ENCODE peak calls at places on chromosomes 13 and 19, in four cellular contexts. One of them, this sample, is unnamed.

GRCh38 chr19:4896372-4896771 is 6.3 kb downstream of the ARRDC5 start:
- DNase-seq in psoas muscle: peak
- DNase-seq in ovary: no peak
- DNase-seq in Calu3: peak
- DNase-seq in this sample: no peak

GRCh38 chr13:50124536-50125305 is 109.5 kb downstream of the KCNRG start:
- DNase-seq in psoas muscle: peak
- DNase-seq in ovary: peak
- DNase-seq in Calu3: peak
- DNase-seq in this sample: peak

GRCh38 chr19:18762125-18763023 is 28.7 kb downstream of the COMP start:
- DNase-seq in psoas muscle: peak
- DNase-seq in ovary: peak
- DNase-seq in Calu3: peak
- DNase-seq in this sample: peak

GRCh38 chr13:33624740-33625139 is 193.2 kb upstream of the RFC3 start:
- DNase-seq in psoas muscle: no peak
- DNase-seq in ovary: no peak
- DNase-seq in Calu3: no peak
- DNase-seq in this sample: no peak

GRCh38 chr13:112255550-112256120 is 120.5 kb upstream of the SPACA7 start:
- DNase-seq in psoas muscle: no peak
- DNase-seq in ovary: no peak
- DNase-seq in Calu3: no peak
- DNase-seq in this sample: no peak

GRCh38 chr13:99385940-99386339 is 78.7 kb upstream of the GPR183 start:
- DNase-seq in psoas muscle: no peak
- DNase-seq in ovary: no peak
- DNase-seq in Calu3: no peak
- DNase-seq in this sample: no peak

GRCh38 chr19:50300814-50301606 is 28.2 kb downstream of the KCNC3 start:
- DNase-seq in psoas muscle: no peak
- DNase-seq in ovary: no peak
- DNase-seq in Calu3: peak
- DNase-seq in this sample: no peak

GRCh38 chr19:21022996-21023395 is 2.5 kb downstream of the ZNF430 start:
- DNase-seq in psoas muscle: no peak
- DNase-seq in ovary: no peak
- DNase-seq in Calu3: no peak
- DNase-seq in this sample: no peak

GRCh38 chr19:42255766-42256750 is 1.1 kb upstream of the ERF start:
- DNase-seq in psoas muscle: no peak
- DNase-seq in ovary: peak
- DNase-seq in Calu3: peak
- DNase-seq in this sample: peak

GRCh38 chr13:40445557-40445990 is 220.9 kb downstream of the FOXO1 start:
- DNase-seq in psoas muscle: peak
- DNase-seq in ovary: no peak
- DNase-seq in Calu3: no peak
- DNase-seq in this sample: no peak

GRCh38 chr19:49567722-49568454 is 12.5 kb downstream of the NOSIP start:
- DNase-seq in psoas muscle: no peak
- DNase-seq in ovary: no peak
- DNase-seq in Calu3: no peak
- DNase-seq in this sample: no peak

GRCh38 chr13:35694549-35695233 is 218.2 kb upstream of the MAB21L1 start:
- DNase-seq in psoas muscle: no peak
- DNase-seq in ovary: no peak
- DNase-seq in Calu3: no peak
- DNase-seq in this sample: no peak

GRCh38 chr13:42039946-42040729 is 8.3 kb upstream of the DGKH start:
- DNase-seq in psoas muscle: peak
- DNase-seq in ovary: peak
- DNase-seq in Calu3: peak
- DNase-seq in this sample: peak

GRCh38 chr19:49910179-49910578 is 13.5 kb upstream of the IL4I1 start:
- DNase-seq in psoas muscle: no peak
- DNase-seq in ovary: no peak
- DNase-seq in Calu3: no peak
- DNase-seq in this sample: no peak

GRCh38 chr13:30253830-30254229 is 53.5 kb downstream of the KATNAL1 start:
- DNase-seq in psoas muscle: no peak
- DNase-seq in ovary: no peak
- DNase-seq in Calu3: no peak
- DNase-seq in this sample: no peak

GRCh38 chr19:35162471-35163326 is 8.2 kb downstream of the FXYD5 start:
- DNase-seq in psoas muscle: no peak
- DNase-seq in ovary: no peak
- DNase-seq in Calu3: peak
- DNase-seq in this sample: no peak

DNA sequence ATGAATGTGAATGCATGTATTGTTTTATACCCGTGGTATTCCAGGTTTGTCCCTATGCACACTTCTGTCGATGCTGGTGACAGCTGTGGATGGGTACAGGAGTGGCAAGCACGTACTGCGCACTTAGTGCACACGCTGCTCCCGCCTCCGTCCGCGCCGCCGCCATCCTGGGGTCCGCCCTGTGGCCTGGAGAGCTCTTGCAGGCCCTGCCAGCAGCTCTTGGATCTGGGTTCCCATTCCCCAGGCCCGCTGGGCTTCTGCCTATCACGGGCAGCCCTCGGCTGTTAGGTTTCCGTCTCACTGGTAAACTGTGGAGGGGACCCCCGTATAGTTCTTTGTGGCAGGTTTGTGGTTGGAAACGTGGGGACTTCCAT is 4.0 kb downstream of the GNA11 start:
- DNase-seq in psoas muscle: peak
- DNase-seq in ovary: no peak
- DNase-seq in Calu3: no peak
- DNase-seq in this sample: no peak
- TF ChIP-seq CTCF in psoas muscle: peak
- TF ChIP-seq CTCF in ovary: no peak
- TF ChIP-seq CTCF in Calu3: no peak
- TF ChIP-seq CTCF in this sample: no peak

GRCh38 chr13:26873174-26873698 is 112.7 kb upstream of the GPR12 start:
- DNase-seq in psoas muscle: no peak
- DNase-seq in ovary: no peak
- DNase-seq in Calu3: no peak
- DNase-seq in this sample: no peak

GRCh38 chr13:26867451-26868067 is 107.0 kb upstream of the GPR12 start:
- DNase-seq in psoas muscle: no peak
- DNase-seq in ovary: no peak
- DNase-seq in Calu3: peak
- DNase-seq in this sample: no peak

GRCh38 chr13:26878465-26878864 is 117.9 kb upstream of the GPR12 start:
- DNase-seq in psoas muscle: no peak
- DNase-seq in ovary: no peak
- DNase-seq in Calu3: no peak
- DNase-seq in this sample: no peak

DNA sequence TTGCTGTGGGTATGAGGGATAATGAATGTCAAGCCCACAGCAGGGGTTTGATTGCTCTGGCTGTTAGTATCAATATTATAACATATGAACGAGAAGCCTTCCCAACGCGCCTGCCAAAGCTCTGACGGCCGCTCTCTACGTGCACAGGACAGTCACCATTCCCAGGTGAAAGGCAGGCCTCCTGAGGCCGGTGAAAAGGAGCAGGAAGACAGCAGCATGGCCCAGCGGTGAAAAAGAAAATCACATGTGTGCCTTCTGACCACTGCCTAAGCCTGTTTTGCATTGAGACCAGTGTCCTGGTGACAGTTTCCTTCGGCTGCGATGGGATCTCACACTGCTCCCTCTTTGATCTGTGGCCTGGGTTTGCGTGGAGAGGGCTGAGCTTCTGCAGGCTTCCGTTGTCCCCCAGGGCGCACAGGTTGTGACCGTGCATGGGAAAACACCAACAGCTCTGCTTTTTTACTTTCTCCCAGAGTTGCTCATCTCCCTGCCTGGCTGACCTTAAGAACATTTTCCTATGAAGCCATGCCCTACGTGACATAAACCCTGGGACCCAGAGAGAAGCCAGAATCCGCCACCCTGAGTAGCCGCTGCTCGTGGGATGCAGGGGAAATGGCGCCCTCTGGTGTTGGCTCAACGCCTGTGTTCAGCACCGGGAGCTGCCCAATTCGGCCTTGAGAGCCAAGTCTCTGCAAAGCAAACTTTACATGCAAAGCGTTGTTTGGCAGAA is 112.0 kb upstream of the GPR12 start:
- DNase-seq in psoas muscle: peak
- DNase-seq in ovary: no peak
- DNase-seq in Calu3: peak
- DNase-seq in this sample: peak
- TF ChIP-seq CTCF in psoas muscle: peak
- TF ChIP-seq CTCF in ovary: no peak
- TF ChIP-seq CTCF in Calu3: peak
- TF ChIP-seq CTCF in this sample: peak

DNA sequence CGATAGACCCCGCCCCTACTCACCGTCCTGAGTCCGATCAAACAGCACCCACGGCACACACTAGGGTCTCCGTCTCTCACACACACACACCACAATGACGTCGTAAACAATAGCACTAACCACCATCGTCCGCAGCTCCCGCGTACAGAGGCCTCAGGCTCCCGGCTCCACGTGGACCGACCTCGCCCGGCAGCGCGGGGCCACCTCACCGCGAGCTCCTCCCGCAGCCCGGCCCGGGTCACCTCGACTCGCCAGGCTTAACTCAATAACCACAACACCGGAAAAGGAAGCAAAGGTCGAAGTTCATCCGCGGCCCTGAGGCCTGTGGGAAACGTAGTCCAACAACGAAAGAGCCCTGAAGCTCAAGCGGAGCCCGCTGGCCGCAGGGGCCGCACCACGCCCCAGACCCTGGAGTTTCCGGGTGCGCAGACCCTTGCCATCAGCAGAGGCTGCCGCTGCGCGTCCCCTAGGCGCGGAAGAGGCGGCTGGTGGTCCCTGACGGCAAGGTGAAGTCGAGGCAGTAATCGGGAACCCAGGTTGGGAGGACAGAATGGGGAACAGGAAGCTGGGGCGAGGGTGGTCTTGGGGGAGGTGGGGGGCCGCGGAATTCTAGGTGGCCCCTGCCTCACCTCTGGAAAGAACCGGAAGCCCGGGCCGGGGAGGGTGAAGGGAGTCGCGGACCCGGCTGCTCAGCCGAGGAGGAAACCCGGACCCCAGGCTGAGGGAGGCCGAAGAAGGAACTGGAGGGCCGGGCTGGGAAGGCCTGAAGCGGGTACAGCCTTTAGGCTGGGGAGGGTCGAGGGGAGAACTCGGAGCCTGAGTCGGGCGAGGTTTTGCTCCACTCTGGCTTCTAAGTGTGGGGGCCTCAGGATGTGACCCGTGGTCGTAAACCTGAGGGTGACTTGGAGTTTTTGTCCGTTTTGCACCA is at the start of gene ZNF529:
- DNase-seq in psoas muscle: peak
- DNase-seq in ovary: peak
- DNase-seq in Calu3: peak
- DNase-seq in this sample: peak
- TF ChIP-seq CTCF in psoas muscle: no peak
- TF ChIP-seq CTCF in ovary: no peak
- TF ChIP-seq CTCF in Calu3: no peak
- TF ChIP-seq CTCF in this sample: no peak

GRCh38 chr13:48232420-48233096 is 448 bp upstream of the ITM2B start:
- DNase-seq in psoas muscle: no peak
- DNase-seq in ovary: peak
- DNase-seq in Calu3: peak
- DNase-seq in this sample: no peak

GRCh38 chr13:48233886-48234488 is 981 bp downstream of the ITM2B start:
- DNase-seq in psoas muscle: no peak
- DNase-seq in ovary: no peak
- DNase-seq in Calu3: no peak
- DNase-seq in this sample: no peak

GRCh38 chr13:48231948-48232347 is 1.1 kb upstream of the ITM2B start:
- DNase-seq in psoas muscle: no peak
- DNase-seq in ovary: no peak
- DNase-seq in Calu3: no peak
- DNase-seq in this sample: no peak

GRCh38 chr13:48234652-48235099 is 1.7 kb downstream of the ITM2B start:
- DNase-seq in psoas muscle: no peak
- DNase-seq in ovary: no peak
- DNase-seq in Calu3: no peak
- DNase-seq in this sample: no peak

GRCh38 chr13:48233097-48233885 is at the start of gene ITM2B:
- DNase-seq in psoas muscle: peak
- DNase-seq in ovary: peak
- DNase-seq in Calu3: peak
- DNase-seq in this sample: peak
- TF ChIP-seq CTCF in psoas muscle: peak
- TF ChIP-seq CTCF in ovary: peak
- TF ChIP-seq CTCF in Calu3: peak
- TF ChIP-seq CTCF in this sample: no peak

DNA sequence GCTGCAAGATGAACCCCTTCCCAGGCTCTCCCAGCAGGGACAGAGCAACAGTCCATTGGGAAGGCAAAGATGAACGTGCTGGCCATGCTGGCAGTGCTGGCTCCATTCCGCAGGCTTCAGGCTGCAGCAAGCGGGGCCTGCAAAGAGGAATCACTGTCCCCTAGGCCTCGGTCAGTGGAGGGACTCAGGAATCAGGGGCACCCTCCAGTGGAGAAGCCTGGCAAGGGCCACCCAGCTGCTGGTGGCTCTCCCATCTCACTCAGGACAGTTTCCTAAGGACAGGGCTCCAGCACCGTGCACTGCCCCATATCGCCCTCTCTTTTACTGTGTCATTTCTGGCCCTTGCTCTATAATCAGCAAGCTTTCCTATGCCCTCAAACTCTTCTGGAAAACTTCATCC is 498.6 kb downstream of the EFNB2 start:
- DNase-seq in psoas muscle: no peak
- DNase-seq in ovary: no peak
- DNase-seq in Calu3: peak
- DNase-seq in this sample: no peak
- TF ChIP-seq CTCF in psoas muscle: no peak
- TF ChIP-seq CTCF in ovary: no peak
- TF ChIP-seq CTCF in Calu3: no peak
- TF ChIP-seq CTCF in this sample: no peak

GRCh38 chr19:29664753-29665214 is 477 bp upstream of the PLEKHF1 start:
- DNase-seq in psoas muscle: no peak
- DNase-seq in ovary: no peak
- DNase-seq in Calu3: no peak
- DNase-seq in this sample: no peak
- TF ChIP-seq CTCF in psoas muscle: peak
- TF ChIP-seq CTCF in ovary: no peak
- TF ChIP-seq CTCF in Calu3: no peak
- TF ChIP-seq CTCF in this sample: no peak

DNA sequence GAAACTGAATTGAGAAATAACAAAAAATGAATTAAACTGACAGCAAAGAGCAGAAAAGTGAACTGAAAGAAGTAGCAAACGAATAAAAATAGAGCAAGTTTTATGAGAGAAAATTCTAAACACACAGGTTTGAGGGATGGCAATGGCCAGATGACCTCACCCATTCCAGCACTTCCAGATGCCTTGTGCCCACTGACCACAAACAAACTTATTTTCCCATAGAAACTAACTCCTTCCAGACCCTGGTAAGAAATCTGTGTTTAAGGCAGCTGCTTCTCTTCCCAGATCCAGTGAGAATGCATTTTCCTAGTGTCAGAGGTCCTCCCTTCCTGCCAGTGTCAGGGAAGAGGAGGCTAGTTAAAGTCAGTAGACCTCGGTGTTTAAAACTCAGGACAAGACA is 51.7 kb downstream of the RXFP2 start:
- DNase-seq in psoas muscle: no peak
- DNase-seq in ovary: no peak
- DNase-seq in Calu3: no peak
- DNase-seq in this sample: no peak
- TF ChIP-seq CTCF in psoas muscle: no peak
- TF ChIP-seq CTCF in ovary: no peak
- TF ChIP-seq CTCF in Calu3: no peak
- TF ChIP-seq CTCF in this sample: no peak

This sample was measured in glutamatergic neuron.